ENCODE peak calls at places on chromosomes 7 and 10, in four cellular contexts. V is heart left ventricle, F is endothelial cell of umbilical vein, P is AG10803. Y is an unnamed sample.

GRCh38 chr7:54680377-54681005 is 78.5 kb downstream of the SEC61G start:
- DNase-seq in V (no peak), F (no peak), P (no peak), Y (no peak)

GRCh38 chr7:158676171-158676840 is 28.3 kb downstream of the NCAPG2 start:
- DNase-seq in V (no peak), F (no peak), P (peak), Y (peak)

GRCh38 chr10:50605280-50606270 is 18.2 kb downstream of the SGMS1 start:
- DNase-seq in V (no peak), F (peak), P (peak), Y (peak)

GRCh38 chr10:12350167-12350872 is 973 bp downstream of the CAMK1D start:
- DNase-seq in V (peak), F (peak), P (peak), Y (peak)

GRCh38 chr10:80536361-80536835 is 1.3 kb upstream of the SH2D4B start:
- DNase-seq in V (no peak), F (no peak), P (no peak), Y (no peak)

GRCh38 chr7:84663224-84663623 is 468.6 kb upstream of the SEMA3A start:
- DNase-seq in V (no peak), F (no peak), P (no peak), Y (peak)

GRCh38 chr10:72096115-72097000 is 8.0 kb upstream of the SPOCK2 start:
- DNase-seq in V (no peak), F (peak), P (no peak), Y (peak)

GRCh38 chr7:44063547-44063893 is 1.8 kb downstream of the PGAM2 start:
- DNase-seq in V (no peak), F (no peak), P (no peak), Y (no peak)

GRCh38 chr7:149673006-149673405 is 100.4 kb downstream of the ZNF467 start:
- DNase-seq in V (no peak), F (no peak), P (no peak), Y (no peak)

GRCh38 chr10:43138757-43139241 is 554 bp downstream of the CSGALNACT2 start:
- DNase-seq in V (no peak), F (peak), P (peak), Y (peak)

GRCh38 chr7:16098585-16099179 is 322.7 kb downstream of the CRPPA start:
- DNase-seq in V (no peak), F (peak), P (peak), Y (peak)

GRCh38 chr10:1603181-1603580 is 134.1 kb downstream of the ADARB2 start:
- DNase-seq in V (no peak), F (no peak), P (no peak), Y (no peak)

GRCh38 chr10:78255214-78255613 is 221.6 kb downstream of the RPS24 start:
- DNase-seq in V (no peak), F (no peak), P (peak), Y (no peak)

GRCh38 chr10:100148353-100149211 is 37.2 kb downstream of the ERLIN1 start:
- DNase-seq in V (no peak), F (no peak), P (peak), Y (peak)

GRCh38 chr10:119225288-119225687 is 17.9 kb downstream of the GRK5 start:
- DNase-seq in V (no peak), F (peak), P (no peak), Y (no peak)

GRCh38 chr10:44853148-44853734 is 57.9 kb upstream of the TMEM72 start:
- DNase-seq in V (no peak), F (peak), P (peak), Y (peak)

GRCh38 chr7:131501422-131501821 is 55.0 kb downstream of the PODXL start:
- DNase-seq in V (no peak), F (no peak), P (peak), Y (peak)

GRCh38 chr10:88592425-88592824 is 5.9 kb downstream of the LIPJ start:
- DNase-seq in V (no peak), F (no peak), P (no peak), Y (no peak)

GRCh38 chr10:22723343-22723779 is 9.0 kb upstream of the PIP4K2A start:
- DNase-seq in V (no peak), F (no peak), P (no peak), Y (no peak)

GRCh38 chr10:96685297-96685696 is 35.0 kb downstream of the PIK3AP1 start:
- DNase-seq in V (no peak), F (no peak), P (peak), Y (no peak)

GRCh38 chr10:13632879-13633437 is 46.2 kb downstream of the PRPF18 start:
- DNase-seq in V (no peak), F (no peak), P (no peak), Y (no peak)

GRCh38 chr10:126063353-126063791 is 167.0 kb downstream of the FANK1 start:
- DNase-seq in V (no peak), F (no peak), P (peak), Y (peak)

GRCh38 chr7:30974605-30975256 is 11.0 kb downstream of the GHRHR start:
- DNase-seq in V (no peak), F (peak), P (peak), Y (peak)

GRCh38 chr7:43465581-43466554 is 117.0 kb upstream of the STK17A start:
- DNase-seq in V (no peak), F (no peak), P (peak), Y (no peak)

GRCh38 chr10:60706146-60706545 is 72.1 kb upstream of the CDK1 start:
- DNase-seq in V (no peak), F (no peak), P (no peak), Y (peak)

GRCh38 chr10:46326066-46326465 is 39.3 kb downstream of the ANTXRL start:
- DNase-seq in V (no peak), F (no peak), P (no peak), Y (no peak)

GRCh38 chr10:86899128-86899527 is 58.3 kb downstream of the MMRN2 start:
- DNase-seq in V (no peak), F (no peak), P (no peak), Y (no peak)

GRCh38 chr10:71349401-71349800 is 30.3 kb downstream of the SLC29A3 start:
- DNase-seq in V (no peak), F (no peak), P (no peak), Y (no peak)

GRCh38 chr7:69237541-69237940 is 360.7 kb upstream of the AUTS2 start:
- DNase-seq in V (no peak), F (no peak), P (no peak), Y (no peak)

GRCh38 chr7:38335490-38336135 is 62.2 kb upstream of the TARP start:
- DNase-seq in V (peak), F (peak), P (peak), Y (peak)

GRCh38 chr7:149184274-149184673 is 11.1 kb upstream of the ZNF282 start:
- DNase-seq in V (no peak), F (no peak), P (no peak), Y (no peak)

GRCh38 chr10:72337039-72337629 is 17.6 kb downstream of the DNAJB12 start:
- DNase-seq in V (peak), F (peak), P (peak), Y (peak)

GRCh38 chr10:96746503-96746902 is 26.2 kb upstream of the PIK3AP1 start:
- DNase-seq in V (no peak), F (no peak), P (peak), Y (no peak)

GRCh38 chr10:128062837-128063563 is 63.2 kb downstream of the MKI67 start:
- DNase-seq in V (peak), F (peak), P (no peak), Y (peak)

GRCh38 chr10:109962247-109962646 is 38.9 kb upstream of the XPNPEP1 start:
- DNase-seq in V (no peak), F (no peak), P (no peak), Y (no peak)

GRCh38 chr10:12042409-12042796 is 206 bp downstream of the UPF2 start:
- DNase-seq in V (peak), F (no peak), P (no peak), Y (peak)

GRCh38 chr10:27744478-27745379 is 890 bp downstream of the MKX start:
- DNase-seq in V (peak), F (peak), P (peak), Y (peak)

GRCh38 chr7:1226155-1226901 is 6.3 kb upstream of the UNCX start:
- DNase-seq in V (no peak), F (no peak), P (no peak), Y (no peak)
- H3K4me3 ChIP-seq in V (no peak), F (no peak), P (no peak), Y (no peak)

GRCh38 chr10:74243067-74243466 is 92.0 kb downstream of the ADK start:
- DNase-seq in V (no peak), F (no peak), P (no peak), Y (no peak)

GRCh38 chr10:74246495-74246894 is 95.5 kb downstream of the ADK start:
- DNase-seq in V (no peak), F (no peak), P (no peak), Y (no peak)

GRCh38 chr10:74244807-74245206 is 93.8 kb downstream of the ADK start:
- DNase-seq in V (no peak), F (no peak), P (no peak), Y (no peak)

GRCh38 chr10:74249865-74250264 is 98.8 kb downstream of the ADK start:
- DNase-seq in V (no peak), F (no peak), P (peak), Y (no peak)

DNA sequence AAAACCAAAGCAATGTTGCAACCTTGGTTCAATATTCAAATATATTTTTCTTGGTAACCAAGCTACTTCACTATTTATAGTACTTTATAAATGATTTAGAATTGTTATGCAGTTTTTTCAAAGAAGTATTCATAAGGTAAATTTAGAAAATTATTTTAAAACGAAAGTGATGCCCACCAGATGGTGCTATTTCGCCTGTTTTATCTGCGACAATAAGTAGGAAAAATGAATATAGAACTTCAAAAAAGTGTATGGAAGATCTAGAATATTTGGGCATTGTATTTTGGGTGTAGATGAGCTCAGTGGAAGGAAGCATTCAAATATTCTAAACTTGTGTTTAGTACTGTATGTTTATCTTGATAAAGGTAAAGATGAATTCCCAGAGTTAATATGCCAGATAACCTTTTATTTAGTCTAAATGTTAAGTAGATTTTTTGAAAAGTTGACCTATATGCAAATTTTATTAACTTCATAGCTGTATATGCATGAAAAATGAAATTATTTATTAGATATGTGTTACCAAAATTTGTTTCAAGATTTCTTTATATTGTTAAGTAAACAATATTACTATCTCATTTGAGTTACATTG is 93.2 kb downstream of the ADK start:
- DNase-seq in V (no peak), F (peak), P (peak), Y (peak)
- TF ChIP-seq CTCF in V (peak), F (peak), P (peak), Y (peak)

GRCh38 chr7:114761973-114762372 is 159.9 kb upstream of the MDFIC start:
- DNase-seq in V (no peak), F (no peak), P (no peak), Y (no peak)

GRCh38 chr7:114760477-114760876 is 161.4 kb upstream of the MDFIC start:
- DNase-seq in V (no peak), F (no peak), P (no peak), Y (no peak)

GRCh38 chr7:114758661-114759227 is 163.2 kb upstream of the MDFIC start:
- DNase-seq in V (no peak), F (no peak), P (no peak), Y (no peak)

GRCh38 chr7:114759347-114760062 is 162.4 kb upstream of the MDFIC start:
- DNase-seq in V (no peak), F (no peak), P (peak), Y (peak)
- H3K4me3 ChIP-seq in V (no peak), F (no peak), P (no peak), Y (no peak)

GRCh38 chr7:103958284-103958818 is 31.1 kb downstream of the RELN start:
- DNase-seq in V (no peak), F (no peak), P (no peak), Y (no peak)

GRCh38 chr7:103951311-103951710 is 38.1 kb downstream of the RELN start:
- DNase-seq in V (no peak), F (no peak), P (no peak), Y (no peak)

GRCh38 chr7:103952408-103952807 is 37.0 kb downstream of the RELN start:
- DNase-seq in V (no peak), F (no peak), P (no peak), Y (no peak)

DNA sequence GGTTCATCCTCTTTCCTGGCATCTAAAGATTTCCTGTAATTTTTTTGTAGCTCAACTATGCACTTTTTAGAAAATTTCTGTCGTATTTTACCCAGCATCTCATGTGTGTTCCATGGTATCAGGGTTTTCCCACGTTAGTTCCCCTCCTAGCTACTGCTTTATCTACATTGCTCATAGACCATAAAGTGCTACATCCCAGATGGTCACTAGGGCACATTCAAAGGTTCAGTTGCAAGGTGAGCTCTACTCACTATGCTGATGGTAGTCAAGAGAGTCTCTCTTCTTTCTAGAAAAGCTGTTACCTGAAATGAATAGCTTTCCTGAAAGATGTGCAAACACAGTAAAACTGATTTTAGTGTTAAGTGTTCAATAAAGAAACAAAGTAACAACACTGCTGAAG is 33.5 kb downstream of the RELN start:
- DNase-seq in V (no peak), F (no peak), P (no peak), Y (no peak)
- TF ChIP-seq CTCF in V (no peak), F (no peak), P (no peak), Y (no peak)

Y was measured in fibroblast of villous mesenchyme.